ENCODE peak calls at places on chromosomes 11 and 22, in ten cellular contexts. One of them, this sample, is unnamed. For H3K4me1, the result is how much of the 10 kb centered on the place peaks cover.

GRCh38 chr11:10450451-10451398 is 4.3 kb upstream of the AMPD3 start:
- DNase-seq in ovary: peak
- DNase-seq in transverse colon: peak
- DNase-seq in mucosa of descending colon: peak
- DNase-seq in tibial nerve: no peak
- DNase-seq in SJSA1: no peak
- DNase-seq in spleen: peak
- DNase-seq in suprapubic skin: no peak
- DNase-seq in mesendoderm: peak
- DNase-seq in H9: peak
- DNase-seq in this sample: no peak

GRCh38 chr22:37007666-37008065 is 11.6 kb downstream of the TST start:
- DNase-seq in ovary: no peak
- DNase-seq in transverse colon: no peak
- DNase-seq in mucosa of descending colon: no peak
- DNase-seq in tibial nerve: no peak
- DNase-seq in SJSA1: no peak
- DNase-seq in spleen: no peak
- DNase-seq in suprapubic skin: no peak
- DNase-seq in mesendoderm: peak
- DNase-seq in H9: no peak
- DNase-seq in this sample: no peak

GRCh38 chr11:130159657-130160459 is at the start of gene ST14:
- DNase-seq in ovary: no peak
- DNase-seq in transverse colon: peak
- DNase-seq in mucosa of descending colon: peak
- DNase-seq in tibial nerve: no peak
- DNase-seq in SJSA1: no peak
- DNase-seq in spleen: peak
- DNase-seq in suprapubic skin: no peak
- DNase-seq in mesendoderm: peak
- DNase-seq in H9: peak
- DNase-seq in this sample: no peak

GRCh38 chr11:125348704-125349635 is 147.1 kb downstream of the FEZ1 start:
- DNase-seq in ovary: peak
- DNase-seq in transverse colon: peak
- DNase-seq in mucosa of descending colon: peak
- DNase-seq in tibial nerve: peak
- DNase-seq in SJSA1: no peak
- DNase-seq in spleen: peak
- DNase-seq in suprapubic skin: no peak
- DNase-seq in mesendoderm: peak
- DNase-seq in H9: peak
- DNase-seq in this sample: peak

GRCh38 chr11:78795862-78796261 is 221.2 kb upstream of the NARS2 start:
- DNase-seq in ovary: no peak
- DNase-seq in transverse colon: no peak
- DNase-seq in mucosa of descending colon: no peak
- DNase-seq in tibial nerve: no peak
- DNase-seq in SJSA1: no peak
- DNase-seq in spleen: no peak
- DNase-seq in suprapubic skin: no peak
- DNase-seq in mesendoderm: no peak
- DNase-seq in H9: no peak
- DNase-seq in this sample: no peak

GRCh38 chr11:6817668-6818067 is 18.2 kb upstream of the OR6A2 start:
- DNase-seq in ovary: no peak
- DNase-seq in transverse colon: no peak
- DNase-seq in mucosa of descending colon: no peak
- DNase-seq in tibial nerve: no peak
- DNase-seq in SJSA1: no peak
- DNase-seq in spleen: no peak
- DNase-seq in suprapubic skin: no peak
- DNase-seq in mesendoderm: peak
- DNase-seq in H9: peak
- DNase-seq in this sample: no peak

GRCh38 chr11:33257897-33258630 is 883 bp downstream of the HIPK3 start:
- DNase-seq in ovary: peak
- DNase-seq in transverse colon: peak
- DNase-seq in mucosa of descending colon: peak
- DNase-seq in tibial nerve: peak
- DNase-seq in SJSA1: peak
- DNase-seq in spleen: peak
- DNase-seq in suprapubic skin: peak
- DNase-seq in mesendoderm: peak
- DNase-seq in H9: peak
- DNase-seq in this sample: peak

GRCh38 chr22:32623943-32624342 is 149.3 kb downstream of the FBXO7 start:
- DNase-seq in ovary: peak
- DNase-seq in transverse colon: peak
- DNase-seq in mucosa of descending colon: no peak
- DNase-seq in tibial nerve: peak
- DNase-seq in SJSA1: no peak
- DNase-seq in spleen: no peak
- DNase-seq in suprapubic skin: peak
- DNase-seq in mesendoderm: no peak
- DNase-seq in H9: no peak
- DNase-seq in this sample: no peak

GRCh38 chr11:75024764-75025211 is 36.1 kb downstream of the NEU3 start:
- DNase-seq in ovary: no peak
- DNase-seq in transverse colon: no peak
- DNase-seq in mucosa of descending colon: no peak
- DNase-seq in tibial nerve: no peak
- DNase-seq in SJSA1: no peak
- DNase-seq in spleen: no peak
- DNase-seq in suprapubic skin: no peak
- DNase-seq in mesendoderm: no peak
- DNase-seq in H9: no peak
- DNase-seq in this sample: no peak

GRCh38 chr11:74988541-74989268 is at the start of gene NEU3:
- DNase-seq in ovary: peak
- DNase-seq in transverse colon: peak
- DNase-seq in mucosa of descending colon: peak
- DNase-seq in tibial nerve: peak
- DNase-seq in SJSA1: peak
- DNase-seq in spleen: peak
- DNase-seq in suprapubic skin: peak
- DNase-seq in mesendoderm: peak
- DNase-seq in H9: peak
- DNase-seq in this sample: peak

GRCh38 chr22:28791841-28792490 is 8.4 kb downstream of the XBP1 start:
- DNase-seq in ovary: no peak
- DNase-seq in transverse colon: no peak
- DNase-seq in mucosa of descending colon: no peak
- DNase-seq in tibial nerve: no peak
- DNase-seq in SJSA1: no peak
- DNase-seq in spleen: no peak
- DNase-seq in suprapubic skin: no peak
- DNase-seq in mesendoderm: no peak
- DNase-seq in H9: no peak
- DNase-seq in this sample: no peak

GRCh38 chr22:41828516-41828915 is 4.4 kb upstream of the SREBF2 start:
- DNase-seq in ovary: no peak
- DNase-seq in transverse colon: peak
- DNase-seq in mucosa of descending colon: no peak
- DNase-seq in tibial nerve: no peak
- DNase-seq in SJSA1: no peak
- DNase-seq in spleen: no peak
- DNase-seq in suprapubic skin: no peak
- DNase-seq in mesendoderm: no peak
- DNase-seq in H9: no peak
- DNase-seq in this sample: no peak

GRCh38 chr11:111531687-111532364 is 8.7 kb upstream of the LAYN start:
- DNase-seq in ovary: no peak
- DNase-seq in transverse colon: no peak
- DNase-seq in mucosa of descending colon: no peak
- DNase-seq in tibial nerve: no peak
- DNase-seq in SJSA1: peak
- DNase-seq in spleen: no peak
- DNase-seq in suprapubic skin: no peak
- DNase-seq in mesendoderm: peak
- DNase-seq in H9: no peak
- DNase-seq in this sample: no peak

GRCh38 chr11:17256512-17256911 is 20.0 kb upstream of the NUCB2 start:
- DNase-seq in ovary: no peak
- DNase-seq in transverse colon: no peak
- DNase-seq in mucosa of descending colon: no peak
- DNase-seq in tibial nerve: no peak
- DNase-seq in SJSA1: no peak
- DNase-seq in spleen: no peak
- DNase-seq in suprapubic skin: no peak
- DNase-seq in mesendoderm: no peak
- DNase-seq in H9: no peak
- DNase-seq in this sample: no peak

DNA sequence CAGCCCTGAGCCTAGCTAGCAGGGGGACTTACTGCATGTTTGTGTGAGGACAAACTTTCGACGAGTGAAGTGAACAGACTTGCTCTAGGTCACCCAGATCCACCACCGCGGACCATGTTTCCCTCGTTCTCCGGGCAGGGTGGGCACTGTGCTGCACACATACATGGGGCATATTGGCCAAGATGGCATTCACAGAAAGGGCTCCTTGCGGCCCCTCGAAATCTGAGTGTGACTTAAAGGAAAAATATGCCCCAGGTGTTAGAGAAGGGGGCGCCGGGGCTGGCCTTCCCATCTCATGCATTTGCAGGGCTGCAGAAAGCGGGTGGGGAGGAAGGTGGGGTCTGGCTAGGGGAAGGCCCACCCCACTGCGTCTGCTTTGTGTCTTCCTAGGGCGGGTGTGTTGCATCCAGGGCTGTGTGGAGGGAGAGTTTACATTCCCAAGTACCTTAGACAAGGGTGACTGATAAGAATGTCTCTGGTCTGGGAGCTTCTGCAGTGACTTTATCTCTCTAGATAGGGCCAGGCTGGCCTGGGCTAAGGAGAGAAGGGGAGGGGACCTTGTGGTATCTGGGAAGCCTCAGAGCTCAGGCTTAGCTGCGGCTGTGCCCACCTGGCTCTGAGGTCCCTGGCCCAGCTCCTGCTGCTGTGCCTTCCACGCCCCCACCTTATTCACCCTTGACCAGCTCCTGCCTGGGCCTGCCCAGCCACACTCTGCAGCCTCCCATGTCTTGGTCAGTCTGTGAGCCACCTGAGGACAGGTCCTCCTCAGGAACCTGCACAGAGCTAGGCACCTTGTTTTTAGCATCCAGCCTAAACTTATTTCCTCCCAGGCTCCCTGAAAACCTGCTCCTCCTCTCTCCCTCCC is 45.8 kb downstream of the LRRC32 start:
- DNase-seq in ovary: no peak
- DNase-seq in transverse colon: no peak
- DNase-seq in mucosa of descending colon: no peak
- DNase-seq in tibial nerve: no peak
- DNase-seq in SJSA1: no peak
- DNase-seq in spleen: peak
- DNase-seq in suprapubic skin: no peak
- DNase-seq in mesendoderm: peak
- DNase-seq in H9: no peak
- DNase-seq in this sample: no peak
- H3K4me1 ChIP-seq in ovary: under half
- H3K4me1 ChIP-seq in transverse colon: under half
- H3K4me1 ChIP-seq in mucosa of descending colon: under half
- H3K4me1 ChIP-seq in tibial nerve: under half
- H3K4me1 ChIP-seq in SJSA1: under half
- H3K4me1 ChIP-seq in spleen: under half
- H3K4me1 ChIP-seq in suprapubic skin: under half
- H3K4me1 ChIP-seq in mesendoderm: under half
- H3K4me1 ChIP-seq in H9: under half
- H3K4me1 ChIP-seq in this sample: under half

DNA sequence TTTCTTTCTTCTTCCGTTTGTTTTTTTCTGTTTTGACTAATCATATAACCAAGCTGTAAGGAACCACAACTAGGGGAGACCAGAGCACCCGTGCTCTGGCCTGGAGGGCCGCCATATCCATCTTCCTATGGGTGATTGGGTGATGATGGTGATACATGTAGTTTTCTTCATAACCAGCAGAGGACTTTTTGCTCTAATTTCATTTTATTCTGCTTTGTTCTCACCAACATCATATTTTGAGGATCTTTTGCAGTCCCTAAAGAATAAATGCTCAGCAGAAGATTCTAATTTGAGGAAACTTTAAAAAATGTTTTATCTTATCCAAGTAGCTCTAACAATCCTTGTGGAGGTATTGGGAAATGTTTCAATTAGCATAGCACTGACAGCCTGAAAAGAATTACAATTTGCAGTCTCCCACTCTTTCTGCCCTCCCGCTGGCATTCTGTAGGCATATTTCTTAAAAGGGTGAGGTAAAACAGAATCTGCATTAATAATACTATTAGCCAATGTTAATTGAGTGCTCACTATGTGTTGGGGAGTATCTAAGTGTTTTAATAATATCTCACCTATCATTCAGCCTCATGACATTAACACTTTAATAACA is 544.0 kb downstream of the NTM start:
- DNase-seq in ovary: no peak
- DNase-seq in transverse colon: no peak
- DNase-seq in mucosa of descending colon: no peak
- DNase-seq in tibial nerve: no peak
- DNase-seq in SJSA1: no peak
- DNase-seq in spleen: no peak
- DNase-seq in suprapubic skin: no peak
- DNase-seq in mesendoderm: no peak
- DNase-seq in H9: no peak
- DNase-seq in this sample: no peak
- H3K4me1 ChIP-seq in ovary: under half
- H3K4me1 ChIP-seq in transverse colon: under half
- H3K4me1 ChIP-seq in mucosa of descending colon: under half
- H3K4me1 ChIP-seq in tibial nerve: under half
- H3K4me1 ChIP-seq in SJSA1: under half
- H3K4me1 ChIP-seq in spleen: under half
- H3K4me1 ChIP-seq in suprapubic skin: under half
- H3K4me1 ChIP-seq in mesendoderm: under half
- H3K4me1 ChIP-seq in H9: under half
- H3K4me1 ChIP-seq in this sample: under half

DNA sequence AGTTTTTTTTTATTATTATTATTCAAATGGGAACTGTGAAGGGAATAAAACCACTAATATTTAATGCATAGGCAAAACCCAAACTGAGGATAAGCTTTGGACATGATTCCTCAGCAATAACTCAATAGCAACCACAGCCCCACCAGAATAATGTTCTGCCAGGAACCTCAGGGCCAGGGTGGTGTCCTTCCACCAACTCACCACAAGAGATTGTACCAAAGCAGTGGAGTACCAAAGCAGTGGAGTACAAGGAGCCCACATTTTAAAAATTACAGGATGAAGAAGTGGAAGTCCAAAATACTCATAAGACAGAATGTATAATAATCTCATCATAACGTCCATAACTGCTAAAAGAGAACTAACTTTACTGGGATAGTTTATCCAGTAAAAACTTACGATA is 32.5 kb upstream of the FZD4 start:
- DNase-seq in ovary: no peak
- DNase-seq in transverse colon: no peak
- DNase-seq in mucosa of descending colon: no peak
- DNase-seq in tibial nerve: no peak
- DNase-seq in SJSA1: no peak
- DNase-seq in spleen: no peak
- DNase-seq in suprapubic skin: no peak
- DNase-seq in mesendoderm: no peak
- DNase-seq in H9: no peak
- DNase-seq in this sample: no peak
- H3K4me1 ChIP-seq in ovary: under half
- H3K4me1 ChIP-seq in transverse colon: under half
- H3K4me1 ChIP-seq in mucosa of descending colon: under half
- H3K4me1 ChIP-seq in tibial nerve: under half
- H3K4me1 ChIP-seq in SJSA1: under half
- H3K4me1 ChIP-seq in spleen: under half
- H3K4me1 ChIP-seq in suprapubic skin: under half
- H3K4me1 ChIP-seq in mesendoderm: under half
- H3K4me1 ChIP-seq in H9: under half
- H3K4me1 ChIP-seq in this sample: under half

GRCh38 chr22:30348837-30349236 is 7.9 kb downstream of the SF3A1 start:
- DNase-seq in ovary: no peak
- DNase-seq in transverse colon: no peak
- DNase-seq in mucosa of descending colon: no peak
- DNase-seq in tibial nerve: no peak
- DNase-seq in SJSA1: no peak
- DNase-seq in spleen: no peak
- DNase-seq in suprapubic skin: no peak
- DNase-seq in mesendoderm: no peak
- DNase-seq in H9: no peak
- DNase-seq in this sample: no peak
- H3K4me1 ChIP-seq in ovary: under half
- H3K4me1 ChIP-seq in transverse colon: under half
- H3K4me1 ChIP-seq in mucosa of descending colon: under half
- H3K4me1 ChIP-seq in tibial nerve: under half
- H3K4me1 ChIP-seq in SJSA1: under half
- H3K4me1 ChIP-seq in spleen: under half
- H3K4me1 ChIP-seq in suprapubic skin: under half
- H3K4me1 ChIP-seq in mesendoderm: under half
- H3K4me1 ChIP-seq in H9: under half
- H3K4me1 ChIP-seq in this sample: under half

This sample was measured in Panc1.